ENCODE peak calls at places on chromosomes 16 and 17, in four cellular contexts. One of them, this sample, is unnamed.
A peak's percentile ranks its signal among the peaks of the same experiment; 100 is the strongest.

GRCh38 chr17:31721291-31722025 is 137.6 kb downstream of the COPRS start:
- DNase-seq in GM12878: no peak
- DNase-seq in K562: no peak
- DNase-seq in HepG2: no peak
- DNase-seq in this sample: no peak

GRCh38 chr17:80453126-80453979 is 23.1 kb downstream of the NPTX1 start:
- DNase-seq in HepG2: no peak
- DNase-seq in GM12878: no peak
- DNase-seq in K562: no peak
- DNase-seq in this sample: no peak

GRCh38 chr17:72421128-72422092 is 300.6 kb downstream of the SOX9 start:
- DNase-seq in GM12878: peak; percentile 94
- DNase-seq in HepG2: peak; percentile 99
- DNase-seq in K562: no peak
- DNase-seq in this sample: no peak

GRCh38 chr17:1030684-1031557 is 34.0 kb downstream of the TIMM22 start:
- DNase-seq in HepG2: no peak
- DNase-seq in GM12878: no peak
- DNase-seq in K562: no peak
- DNase-seq in this sample: no peak

GRCh38 chr16:56847173-56847948 is 17.6 kb upstream of the SLC12A3 start:
- DNase-seq in HepG2: no peak
- DNase-seq in GM12878: no peak
- DNase-seq in K562: no peak
- DNase-seq in this sample: no peak

GRCh38 chr16:70294385-70295029 is 4.5 kb upstream of the DDX19B start:
- DNase-seq in HepG2: no peak
- DNase-seq in K562: no peak
- DNase-seq in GM12878: no peak
- DNase-seq in this sample: no peak

GRCh38 chr17:10271004-10271620 is 72.7 kb upstream of the GAS7 start:
- DNase-seq in HepG2: no peak
- DNase-seq in GM12878: no peak
- DNase-seq in K562: no peak
- DNase-seq in this sample: no peak

GRCh38 chr16:11297492-11298142 is 16.5 kb upstream of the PRM1 start:
- DNase-seq in K562: peak; percentile 71
- DNase-seq in HepG2: peak; percentile 67
- DNase-seq in GM12878: peak; percentile 92
- DNase-seq in this sample: no peak

GRCh38 chr17:63435681-63436522 is 10.2 kb downstream of the CYB561 start:
- DNase-seq in GM12878: no peak
- DNase-seq in HepG2: no peak
- DNase-seq in K562: no peak
- DNase-seq in this sample: no peak

GRCh38 chr17:8141741-8142140 is 10.5 kb downstream of the PER1 start:
- DNase-seq in GM12878: no peak
- DNase-seq in HepG2: no peak
- DNase-seq in K562: no peak
- DNase-seq in this sample: no peak

GRCh38 chr16:57175896-57176295 is 9.9 kb downstream of the PSME3IP1 start:
- DNase-seq in HepG2: no peak
- DNase-seq in K562: no peak
- DNase-seq in GM12878: no peak
- DNase-seq in this sample: no peak

GRCh38 chr16:23967775-23968571 is 132.2 kb downstream of the PRKCB start:
- DNase-seq in K562: no peak
- DNase-seq in HepG2: peak; percentile 56
- DNase-seq in GM12878: no peak
- DNase-seq in this sample: no peak

GRCh38 chr16:67537636-67538591 is 9.3 kb downstream of the RIPOR1 start:
- DNase-seq in HepG2: no peak
- DNase-seq in K562: no peak
- DNase-seq in GM12878: no peak
- DNase-seq in this sample: no peak

GRCh38 chr17:2912754-2913153 is 116.5 kb downstream of the RAP1GAP2 start:
- DNase-seq in K562: no peak
- DNase-seq in HepG2: no peak
- DNase-seq in GM12878: no peak
- DNase-seq in this sample: no peak

GRCh38 chr16:51003850-51004566 is 147.1 kb downstream of the SALL1 start:
- DNase-seq in HepG2: peak; percentile 41
- DNase-seq in K562: no peak
- DNase-seq in GM12878: no peak
- DNase-seq in this sample: no peak

GRCh38 chr17:20089795-20090547 is 80.8 kb downstream of the SPECC1 start:
- DNase-seq in HepG2: no peak
- DNase-seq in K562: no peak
- DNase-seq in GM12878: no peak
- DNase-seq in this sample: no peak

GRCh38 chr17:72682597-72682996 is 409.9 kb downstream of the SLC39A11 start:
- DNase-seq in K562: no peak
- DNase-seq in GM12878: no peak
- DNase-seq in HepG2: peak; percentile 72
- DNase-seq in this sample: no peak

GRCh38 chr16:11076259-11077018 is 132.1 kb downstream of the CLEC16A start:
- DNase-seq in GM12878: peak; percentile 79
- DNase-seq in K562: peak; percentile 36
- DNase-seq in HepG2: no peak
- DNase-seq in this sample: no peak

GRCh38 chr16:19861811-19862327 is 22.8 kb downstream of the GPRC5B start:
- DNase-seq in HepG2: no peak
- DNase-seq in K562: no peak
- DNase-seq in GM12878: no peak
- DNase-seq in this sample: no peak

GRCh38 chr16:58366247-58367031 is 25.8 kb upstream of the GINS3 start:
- DNase-seq in K562: peak; percentile 18
- DNase-seq in GM12878: no peak
- DNase-seq in HepG2: peak; percentile 6
- DNase-seq in this sample: no peak
- TF ChIP-seq TARDBP in K562: no peak
- TF ChIP-seq TARDBP in GM12878: no peak
- TF ChIP-seq TARDBP in HepG2: no peak
- TF ChIP-seq TARDBP in this sample: no peak

GRCh38 chr17:57808882-57809281 is 41.0 kb downstream of the MRPS23 start:
- DNase-seq in HepG2: no peak
- DNase-seq in GM12878: no peak
- DNase-seq in K562: no peak
- DNase-seq in this sample: no peak

GRCh38 chr17:57806083-57806830 is 43.6 kb downstream of the MRPS23 start:
- DNase-seq in HepG2: no peak
- DNase-seq in K562: no peak
- DNase-seq in GM12878: no peak
- DNase-seq in this sample: no peak

GRCh38 chr17:57810740-57811632 is 38.9 kb downstream of the MRPS23 start:
- DNase-seq in HepG2: peak; percentile 25
- DNase-seq in K562: no peak
- DNase-seq in GM12878: no peak
- DNase-seq in this sample: peak; percentile 37

GRCh38 chr17:57811633-57812280 is 38.1 kb downstream of the MRPS23 start:
- DNase-seq in GM12878: no peak
- DNase-seq in K562: peak; percentile 45
- DNase-seq in HepG2: no peak
- DNase-seq in this sample: peak; percentile 52

GRCh38 chr17:57809879-57810278 is 40.0 kb downstream of the MRPS23 start:
- DNase-seq in GM12878: no peak
- DNase-seq in K562: no peak
- DNase-seq in HepG2: no peak
- DNase-seq in this sample: no peak
- TF ChIP-seq FOXM1 in GM12878: no peak
- TF ChIP-seq FOXM1 in K562: no peak
- TF ChIP-seq FOXM1 in HepG2: no peak
- TF ChIP-seq FOXM1 in this sample: no peak

DNA sequence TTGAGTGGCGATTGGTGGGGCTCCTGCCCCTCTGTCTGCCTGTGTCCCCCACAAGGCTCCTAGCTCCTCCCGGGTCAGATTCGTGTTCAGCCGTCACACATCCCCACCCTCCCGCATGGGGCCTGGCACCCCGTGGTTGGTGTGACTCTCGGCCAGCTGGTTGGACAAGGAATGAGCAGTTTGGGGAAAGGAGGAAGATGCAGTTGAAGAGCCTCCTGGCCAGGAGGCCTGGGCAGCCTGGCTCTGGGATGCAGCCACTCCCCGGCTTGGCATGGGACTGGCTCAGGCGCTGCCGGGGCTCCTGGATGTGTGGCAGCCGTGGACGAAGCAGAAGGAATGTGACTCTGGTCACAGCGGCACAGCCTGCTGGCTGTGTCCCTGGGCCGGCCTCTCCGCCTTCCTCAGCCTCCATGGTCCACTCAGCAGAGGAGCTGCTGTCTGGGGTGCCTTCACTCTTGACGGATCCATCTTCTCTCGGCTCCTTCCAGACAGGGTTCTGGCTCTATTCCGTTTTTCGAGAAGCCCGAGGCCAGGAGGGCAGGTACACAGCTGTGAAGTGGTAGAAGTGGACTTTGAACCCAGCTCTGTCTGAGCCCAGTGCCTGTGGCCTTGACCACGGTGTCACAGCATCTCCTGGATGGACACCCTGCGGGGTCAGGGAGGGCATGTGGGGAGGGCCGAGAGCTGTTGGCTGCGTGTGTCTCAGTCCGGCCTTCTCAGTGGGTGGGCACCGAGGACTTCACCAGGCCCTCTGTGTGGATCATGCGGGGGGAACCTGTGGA is 2.1 kb downstream of the TRAF7 start:
- DNase-seq in GM12878: no peak
- DNase-seq in HepG2: peak; percentile 85
- DNase-seq in K562: no peak
- DNase-seq in this sample: no peak
- TF ChIP-seq TARDBP in GM12878: no peak
- TF ChIP-seq TARDBP in HepG2: peak; percentile 78
- TF ChIP-seq TARDBP in K562: no peak
- TF ChIP-seq TARDBP in this sample: no peak

DNA sequence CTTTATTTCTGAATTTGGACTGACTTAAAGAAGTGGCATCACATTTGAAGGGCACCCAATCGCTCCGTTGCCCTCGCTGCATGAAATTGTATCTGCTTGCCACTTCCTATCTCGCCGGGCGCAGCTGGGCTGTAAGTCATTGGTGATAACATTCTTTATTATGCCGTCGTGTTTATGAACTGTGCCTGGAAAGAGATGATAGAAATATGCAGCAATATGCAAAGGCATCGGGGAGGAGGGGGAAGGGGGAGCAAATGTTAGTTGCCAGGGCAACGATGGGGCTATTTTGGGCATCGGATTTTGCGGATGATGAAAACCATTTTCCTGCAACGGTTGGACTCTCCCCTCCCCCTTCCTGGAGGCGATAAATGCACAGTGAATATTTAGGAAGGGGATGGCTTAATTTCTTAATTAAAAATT is 386.9 kb upstream of the TNRC6C start:
- DNase-seq in GM12878: no peak
- DNase-seq in HepG2: no peak
- DNase-seq in K562: peak; percentile 54
- DNase-seq in this sample: no peak
- TF ChIP-seq FOXM1 in GM12878: no peak
- TF ChIP-seq FOXM1 in HepG2: no peak
- TF ChIP-seq FOXM1 in K562: no peak
- TF ChIP-seq FOXM1 in this sample: no peak

GRCh38 chr16:20897897-20898296 is 2.3 kb downstream of the DCUN1D3 start:
- DNase-seq in HepG2: no peak
- DNase-seq in K562: no peak
- DNase-seq in GM12878: no peak
- DNase-seq in this sample: no peak
- TF ChIP-seq TARDBP in HepG2: no peak
- TF ChIP-seq TARDBP in K562: no peak
- TF ChIP-seq TARDBP in GM12878: no peak
- TF ChIP-seq TARDBP in this sample: no peak